ENCODE peak calls at places on chromosomes 12 and 14, in six cellular contexts. D is A549, B is suprapubic skin, H is sigmoid colon, J is uterus, V is H54. Q is an unnamed sample.

GRCh38 chr14:68232643-68233055 is 413.1 kb downstream of the RAD51B start:
- DNase-seq in J (peak; percentile 66), B (peak; percentile 65), H (peak; percentile 85), D (peak; percentile 77), V (no peak), Q (peak; percentile 18)

GRCh38 chr12:124123432-124124015 is 150.5 kb downstream of the ZNF664 start:
- DNase-seq in J (no peak), B (no peak), H (no peak), D (no peak), V (no peak), Q (no peak)

GRCh38 chr14:103562385-103563088 is at the start of the genes BAG5 and COA8:
- DNase-seq in B (peak; percentile 89), J (peak; percentile 85), V (peak; percentile 91), H (peak; percentile 88), D (peak; percentile 84), Q (peak; percentile 95)

GRCh38 chr14:71693373-71693772 is 238.9 kb upstream of the RGS6 start:
- DNase-seq in H (no peak), D (no peak), B (no peak), V (no peak), J (no peak), Q (no peak)

GRCh38 chr12:102765736-102766135 is 151.3 kb downstream of the PAH start:
- DNase-seq in D (no peak), J (no peak), B (no peak), V (no peak), H (no peak), Q (no peak)

GRCh38 chr14:67265131-67265530 is 23.9 kb downstream of the PALS1 start:
- DNase-seq in B (no peak), V (no peak), H (no peak), J (no peak), D (no peak), Q (no peak)

GRCh38 chr12:100572184-100572583 is 1.3 kb upstream of the GAS2L3 start:
- DNase-seq in J (no peak), H (no peak), V (no peak), D (no peak), B (no peak), Q (no peak)

GRCh38 chr14:80850197-80850814 is 91.2 kb downstream of the CEP128 start:
- DNase-seq in H (no peak), B (no peak), J (no peak), D (peak; percentile 13), V (no peak), Q (no peak)

GRCh38 chr12:80714055-80714454 is 2.7 kb upstream of the MYF5 start:
- DNase-seq in V (no peak), D (no peak), J (no peak), B (no peak), H (no peak), Q (no peak)

GRCh38 chr12:123987022-123987421 is 14.0 kb downstream of the ZNF664 start:
- DNase-seq in V (no peak), B (no peak), H (no peak), J (no peak), D (no peak), Q (no peak)

GRCh38 chr12:15603461-15604085 is 185.6 kb downstream of the EPS8 start:
- DNase-seq in J (no peak), B (no peak), V (no peak), H (no peak), D (no peak), Q (no peak)

GRCh38 chr14:23402296-23403138 is 5.6 kb downstream of the MYH6 start:
- DNase-seq in D (no peak), B (no peak), V (no peak), J (no peak), H (no peak), Q (no peak)

GRCh38 chr12:10235761-10236631 is 23.3 kb downstream of the GABARAPL1 start:
- DNase-seq in B (no peak), J (peak; percentile 27), D (peak; percentile 38), V (peak; percentile 21), H (no peak), Q (no peak)

GRCh38 chr12:26723379-26724308 is 109.3 kb downstream of the ITPR2 start:
- DNase-seq in D (no peak), B (no peak), H (no peak), J (no peak), V (no peak), Q (no peak)

GRCh38 chr14:95686935-95687334 is 709 bp downstream of the TCL1B start:
- DNase-seq in D (no peak), V (no peak), H (no peak), J (no peak), B (no peak), Q (no peak)

GRCh38 chr12:17304503-17305347 is 698.8 kb upstream of the LMO3 start:
- DNase-seq in D (peak; percentile 32), H (no peak), V (no peak), B (no peak), J (no peak), Q (no peak)

GRCh38 chr12:51028126-51028810 is 2.1 kb upstream of the SLC11A2 start:
- DNase-seq in D (peak; percentile 36), V (peak; percentile 35), B (no peak), J (no peak), H (no peak), Q (no peak)

DNA sequence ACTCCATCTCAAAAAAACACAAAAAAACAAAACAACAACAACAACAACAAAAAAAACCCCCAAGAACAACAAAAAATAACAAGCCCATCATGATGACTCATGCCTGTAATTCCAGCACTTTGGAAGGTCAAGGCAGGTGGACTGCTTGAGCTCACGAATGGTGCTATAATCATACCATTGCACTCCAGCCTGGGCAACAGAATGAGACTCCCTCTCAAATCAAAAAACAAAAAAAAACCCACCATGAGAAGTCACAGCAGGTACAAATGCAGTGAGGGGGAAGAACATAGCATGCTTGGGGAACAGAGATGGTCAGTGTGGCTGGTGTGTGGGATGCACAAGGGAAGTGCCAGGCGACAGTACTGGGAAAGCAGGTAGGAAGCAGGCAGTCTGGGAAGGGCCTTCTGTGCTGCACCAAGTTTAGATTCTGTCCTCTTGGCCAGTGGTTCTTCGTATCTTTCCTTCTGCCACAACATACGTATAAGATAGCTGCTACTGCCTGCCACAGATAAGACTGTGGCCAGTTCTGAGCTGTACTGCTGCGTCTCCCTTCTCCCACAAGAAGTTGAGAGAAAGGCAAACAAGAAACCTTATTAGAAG is 28.0 kb downstream of the ATG14 start:
- DNase-seq in B (no peak), J (no peak), V (no peak), H (no peak), D (no peak), Q (no peak)
- TF ChIP-seq POLR2A in B (no peak), J (no peak), V (no peak), H (no peak), D (no peak), Q (no peak)

GRCh38 chr12:42534184-42534838 is 55.2 kb downstream of the PRICKLE1 start:
- DNase-seq in B (no peak), D (no peak), V (no peak), J (no peak), H (no peak), Q (no peak)

GRCh38 chr12:42541965-42542364 is 47.6 kb downstream of the PRICKLE1 start:
- DNase-seq in V (no peak), D (no peak), J (no peak), H (no peak), B (no peak), Q (no peak)

GRCh38 chr12:42539696-42540095 is 49.9 kb downstream of the PRICKLE1 start:
- DNase-seq in J (no peak), H (no peak), B (no peak), D (no peak), V (no peak), Q (no peak)

GRCh38 chr12:42538203-42538602 is 51.3 kb downstream of the PRICKLE1 start:
- DNase-seq in V (no peak), D (no peak), J (no peak), B (no peak), H (no peak), Q (no peak)
- TF ChIP-seq POLR2A in V (no peak), D (no peak), J (no peak), B (no peak), H (no peak), Q (no peak)

GRCh38 chr14:69614592-69614991 is 3.2 kb downstream of the SUSD6 start:
- DNase-seq in B (peak; percentile 70), D (no peak), H (no peak), V (no peak), J (no peak), Q (no peak)

GRCh38 chr14:69612759-69613145 is 1.4 kb downstream of the SUSD6 start:
- DNase-seq in J (no peak), H (no peak), V (no peak), D (no peak), B (no peak), Q (no peak)

GRCh38 chr14:69612014-69612758 is 790 bp downstream of the SUSD6 start:
- DNase-seq in B (peak; percentile 70), D (peak; percentile 27), H (no peak), V (no peak), J (peak; percentile 33), Q (no peak)

GRCh38 chr14:69611264-69612013 is at the start of gene SUSD6:
- DNase-seq in J (peak; percentile 90), H (peak; percentile 96), B (peak; percentile 94), D (peak; percentile 91), V (peak; percentile 79), Q (peak; percentile 76)

DNA sequence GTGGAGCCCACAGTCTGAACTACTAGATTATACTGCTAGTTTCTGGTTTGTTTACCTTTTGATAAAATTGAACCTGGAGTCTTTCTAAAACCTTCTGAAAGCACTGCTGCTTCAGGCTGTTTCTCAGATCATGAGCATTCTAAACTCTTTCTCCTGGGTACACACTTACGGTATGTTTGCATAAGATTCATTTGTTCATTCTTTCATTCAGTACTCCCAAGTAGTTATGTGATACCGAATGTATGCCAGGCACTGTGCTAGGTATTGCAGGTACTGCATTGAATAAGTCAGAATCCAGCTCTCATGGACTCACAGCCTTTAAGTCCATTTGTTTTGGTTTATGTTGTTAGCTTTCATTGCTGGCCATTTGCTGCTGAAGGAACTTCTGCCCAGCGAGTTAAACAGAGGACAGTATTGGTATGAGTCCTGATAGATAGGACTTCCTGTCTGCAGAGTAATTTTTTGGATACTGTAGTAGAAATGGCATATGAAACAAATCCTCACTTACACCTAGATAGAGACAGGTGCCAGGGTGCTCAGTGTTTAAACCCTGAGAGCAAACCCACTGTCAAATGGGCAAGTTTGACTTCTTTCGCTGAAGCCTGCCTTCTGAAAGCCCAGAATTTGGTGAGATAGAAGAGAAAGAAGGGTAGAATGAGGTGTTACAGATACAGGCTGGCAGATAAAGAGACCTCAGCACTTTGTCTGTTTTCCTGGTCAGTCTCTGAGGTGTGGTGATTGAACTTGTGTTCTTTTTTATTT is 2.1 kb downstream of the SUSD6 start:
- DNase-seq in H (no peak), D (no peak), J (no peak), V (no peak), B (no peak), Q (no peak)
- TF ChIP-seq POLR2A in H (no peak), D (no peak), J (no peak), V (no peak), B (no peak), Q (peak; percentile 42)

GRCh38 chr12:89945123-89945522 is 236.5 kb upstream of the ATP2B1 start:
- DNase-seq in V (no peak), J (no peak), B (no peak), D (no peak), H (no peak), Q (no peak)

GRCh38 chr12:89946518-89946917 is 237.9 kb upstream of the ATP2B1 start:
- DNase-seq in V (no peak), D (no peak), H (no peak), B (no peak), J (no peak), Q (no peak)

GRCh38 chr12:89949457-89950195 is 241.0 kb upstream of the ATP2B1 start:
- DNase-seq in V (peak; percentile 11), B (no peak), J (no peak), D (peak; percentile 71), H (no peak), Q (no peak)

GRCh38 chr12:89948266-89949175 is 239.9 kb upstream of the ATP2B1 start:
- DNase-seq in J (no peak), H (no peak), B (no peak), D (no peak), V (no peak), Q (no peak)

GRCh38 chr12:89947437-89948265 is 239.0 kb upstream of the ATP2B1 start:
- DNase-seq in D (peak; percentile 60), H (no peak), J (peak; percentile 39), B (no peak), V (peak; percentile 16), Q (no peak)
- TF ChIP-seq POLR2A in D (no peak), H (no peak), J (no peak), B (no peak), V (no peak), Q (no peak)